ENCODE peak calls at places on chromosomes 3 and 15, in five cellular contexts. H is heart left ventricle, P is body of pancreas, V is prostate gland, D is right lobe of liver. Q is an unnamed sample. For H3K4me1, the result is how much of the 10 kb centered on the place peaks cover.

GRCh38 chr3:178206554-178206953 is 329.7 kb upstream of the KCNMB2 start:
- DNase-seq in H (no peak), V (no peak), D (no peak), P (no peak), Q (no peak)

GRCh38 chr3:160330111-160330510 is 68.9 kb downstream of the IFT80 start:
- DNase-seq in V (no peak), P (no peak), H (no peak), D (no peak), Q (no peak)

GRCh38 chr15:45143946-45144345 is 14.2 kb downstream of the DUOX1 start:
- DNase-seq in V (no peak), P (no peak), D (no peak), H (no peak), Q (no peak)

GRCh38 chr3:27216295-27216694 is 152.9 kb downstream of the NEK10 start:
- DNase-seq in D (no peak), V (no peak), H (no peak), P (no peak), Q (no peak)

GRCh38 chr15:73989001-73989798 is 2.9 kb downstream of the STOML1 start:
- DNase-seq in H (no peak), P (no peak), D (peak), V (no peak), Q (peak)

GRCh38 chr3:4751057-4752051 is 227.9 kb upstream of the BHLHE40 start:
- DNase-seq in V (no peak), H (no peak), P (no peak), D (no peak), Q (no peak)

GRCh38 chr3:127487196-127487595 is 103.3 kb downstream of the TPRA1 start:
- DNase-seq in V (no peak), D (peak), P (no peak), H (no peak), Q (no peak)

GRCh38 chr3:126343675-126344074 is 13.5 kb downstream of the KLF15 start:
- DNase-seq in H (no peak), V (no peak), P (no peak), D (peak), Q (peak)

GRCh38 chr3:171542976-171543375 is 82.8 kb upstream of the TNIK start:
- DNase-seq in V (no peak), H (no peak), P (no peak), D (no peak), Q (no peak)

GRCh38 chr3:36714343-36714742 is 50.0 kb downstream of the DCLK3 start:
- DNase-seq in P (no peak), H (no peak), V (no peak), D (no peak), Q (no peak)

GRCh38 chr3:55327131-55327920 is 159.8 kb downstream of the WNT5A start:
- DNase-seq in V (no peak), D (no peak), P (no peak), H (no peak), Q (no peak)

GRCh38 chr3:13706886-13707285 is 158.0 kb downstream of the FBLN2 start:
- DNase-seq in D (peak), H (no peak), V (no peak), P (no peak), Q (no peak)

GRCh38 chr15:74432968-74433591 is 678 bp downstream of the SEMA7A start:
- DNase-seq in P (no peak), D (no peak), H (no peak), V (no peak), Q (no peak)

GRCh38 chr3:62365311-62366092 is 7.8 kb downstream of the FEZF2 start:
- DNase-seq in V (no peak), H (no peak), P (no peak), D (no peak), Q (no peak)

GRCh38 chr3:185059766-185060165 is 93.1 kb downstream of the C3orf70 start:
- DNase-seq in D (no peak), H (no peak), V (no peak), P (no peak), Q (peak)

GRCh38 chr3:29004885-29005599 is 275.8 kb upstream of the RBMS3 start:
- DNase-seq in H (no peak), P (no peak), V (no peak), D (no peak), Q (no peak)

GRCh38 chr15:54029076-54029475 is 50.8 kb downstream of the UNC13C start:
- DNase-seq in H (no peak), P (no peak), D (no peak), V (no peak), Q (no peak)

GRCh38 chr3:101850327-101851048 is 1.2 kb downstream of the NFKBIZ start:
- DNase-seq in H (no peak), D (no peak), P (no peak), V (no peak), Q (no peak)

DNA sequence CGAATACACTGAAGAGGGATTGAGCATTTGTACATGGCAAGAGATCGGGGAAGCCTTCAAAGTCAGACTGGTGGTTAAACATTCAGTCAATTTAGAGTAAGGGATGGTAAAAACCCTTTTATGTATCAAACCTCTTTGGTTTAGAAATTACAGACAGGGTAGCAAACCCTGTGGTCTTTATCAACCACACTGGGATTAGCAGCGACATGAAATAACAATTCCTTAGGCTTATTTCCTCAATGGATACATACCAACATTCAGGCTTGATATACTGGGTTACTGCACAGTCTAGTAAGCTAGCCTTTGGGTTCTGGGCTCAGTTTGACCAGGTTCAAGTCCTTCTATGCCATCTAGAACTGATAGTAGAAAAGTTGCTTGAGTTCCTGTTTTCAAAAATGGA is 127.4 kb downstream of the THRB start:
- DNase-seq in V (no peak), P (no peak), D (no peak), H (no peak), Q (no peak)
- H3K4me1 ChIP-seq in V (under half), P (half or more), D (under half), H (under half), Q (under half)

DNA sequence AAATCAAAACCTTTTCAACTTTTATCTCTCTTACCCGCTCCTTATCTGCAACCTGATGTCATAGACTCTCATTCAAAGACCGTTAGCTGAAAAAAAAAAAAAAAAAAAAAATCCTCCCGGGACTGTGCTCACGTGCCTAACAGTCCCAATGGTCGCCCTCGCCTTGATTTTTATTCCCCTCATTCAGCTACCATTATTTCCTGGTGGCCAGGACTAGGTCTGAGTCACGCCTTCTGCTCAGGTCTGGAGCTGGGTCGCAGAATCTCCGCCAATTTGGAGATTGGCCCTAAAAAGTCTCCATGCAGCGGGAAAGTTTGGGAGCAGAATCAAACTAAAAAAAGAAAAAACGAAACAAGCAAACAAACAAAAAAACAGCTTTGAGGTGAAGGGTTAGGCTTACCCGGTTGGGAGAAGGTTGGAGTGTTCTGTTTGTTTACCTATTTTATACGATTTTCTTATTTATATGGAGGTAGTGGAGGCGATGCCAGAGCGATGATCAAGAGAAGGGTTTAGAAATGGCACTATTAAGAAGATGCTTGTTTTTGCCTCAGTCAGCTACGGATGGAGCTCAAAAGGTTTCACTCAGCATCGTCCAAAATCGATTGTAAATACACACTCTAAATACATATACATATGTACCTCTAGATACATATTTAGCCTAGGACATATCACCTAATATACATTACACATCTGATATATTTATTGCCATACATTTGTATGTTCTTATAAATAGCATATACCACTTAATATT is 51.1 kb downstream of the ZIC4 start:
- DNase-seq in P (no peak), V (no peak), D (no peak), H (no peak), Q (no peak)
- TF ChIP-seq POLR2A in P (no peak), V (no peak), D (no peak), H (no peak), Q (no peak)

GRCh38 chr3:150277444-150277843 is 130.7 kb upstream of the TSC22D2 start:
- DNase-seq in P (no peak), V (no peak), D (no peak), H (no peak), Q (no peak)
- H3K4me1 ChIP-seq in P (under half), V (under half), D (under half), H (under half), Q (under half)

DNA sequence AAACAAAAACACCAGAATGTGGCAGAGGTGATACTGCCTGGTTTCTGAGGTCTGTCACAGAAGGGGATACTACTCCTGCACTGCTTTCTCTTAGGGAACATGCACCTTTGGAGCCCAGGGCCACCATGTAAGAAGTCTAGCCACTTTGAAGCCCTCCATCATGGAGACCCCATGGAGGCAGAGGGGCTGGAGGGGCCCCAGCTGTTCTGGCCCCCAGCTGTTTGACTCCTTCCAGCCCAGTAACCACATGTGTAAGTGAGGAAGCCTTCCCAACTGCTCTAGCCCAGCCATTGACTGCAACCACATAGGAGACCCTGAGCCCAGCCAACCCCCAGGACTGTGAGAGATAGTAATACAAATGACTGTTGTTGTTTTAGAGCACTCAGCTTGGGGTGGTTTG is 9.0 kb upstream of the IGDCC4 start:
- DNase-seq in D (no peak), H (no peak), P (no peak), V (no peak), Q (no peak)
- TF ChIP-seq POLR2A in D (no peak), H (no peak), P (no peak), V (no peak), Q (no peak)